ENCODE peak calls at places on chromosomes 4 and X, in five cellular contexts. B is stomach, K is fibroblast of lung, X is body of pancreas, F is ascending aorta. P is an unnamed sample. For H3K9me3, the result is how much of the 10 kb centered on the place peaks cover.

GRCh38 chr4:68272860-68273259 is 27.4 kb upstream of the TMPRSS11B start:
- DNase-seq in F (no peak), B (no peak), K (no peak), X (no peak), P (no peak)

GRCh38 chr4:79987401-79987800 is 85.6 kb downstream of the ANTXR2 start:
- DNase-seq in B (no peak), F (no peak), K (no peak), X (no peak), P (no peak)

GRCh38 chrX:12441376-12442128 is 303.3 kb downstream of the FRMPD4 start:
- DNase-seq in F (no peak), B (no peak), X (no peak), K (peak), P (no peak)

GRCh38 chrX:16196829-16197228 is 29.5 kb downstream of the MAGEB17 start:
- DNase-seq in X (no peak), F (no peak), B (no peak), K (no peak), P (no peak)

GRCh38 chrX:140709421-140709846 is at the start of gene LINC00632:
- DNase-seq in K (peak), B (no peak), F (no peak), X (no peak), P (no peak)

GRCh38 chr4:80740375-80740774 is 290.1 kb upstream of the BMP3 start:
- DNase-seq in X (no peak), K (no peak), B (no peak), F (no peak), P (no peak)

GRCh38 chr4:53956454-53956853 is 108.0 kb downstream of the CHIC2 start:
- DNase-seq in K (no peak), F (no peak), X (no peak), B (no peak), P (no peak)

GRCh38 chr4:79598214-79598613 is 190.2 kb upstream of the GK2 start:
- DNase-seq in B (no peak), X (no peak), K (no peak), F (no peak), P (no peak)

GRCh38 chr4:65805936-65806335 is 135.6 kb upstream of the EPHA5 start:
- DNase-seq in F (no peak), K (no peak), B (no peak), X (no peak), P (no peak)

GRCh38 chr4:108731001-108731400 is 31.9 kb downstream of the ETNPPL start:
- DNase-seq in K (no peak), F (no peak), X (no peak), B (no peak), P (no peak)

GRCh38 chrX:153937056-153937455 is 2.2 kb upstream of the NAA10 start:
- DNase-seq in B (no peak), F (no peak), K (no peak), X (no peak), P (no peak)

GRCh38 chr4:156968479-156968984 is 3.1 kb downstream of the PDGFC start:
- DNase-seq in B (peak), X (peak), K (peak), F (peak), P (peak)

GRCh38 chr4:121765368-121765705 is 373 bp upstream of the SMIM43 start:
- DNase-seq in K (no peak), B (no peak), X (no peak), F (no peak), P (no peak)

GRCh38 chr4:27894951-27895350 is 1034.3 kb downstream of the STIM2 start:
- DNase-seq in K (no peak), B (no peak), X (no peak), F (no peak), P (no peak)

GRCh38 chrX:44400588-44400987 is 57.1 kb upstream of the EFHC2 start:
- DNase-seq in X (no peak), B (no peak), K (peak), F (no peak), P (no peak)

GRCh38 chr4:102625232-102625930 is 124.2 kb downstream of the NFKB1 start:
- DNase-seq in X (no peak), F (no peak), K (peak), B (peak), P (peak)

GRCh38 chr4:108834787-108835384 is 72.0 kb upstream of the ETNPPL start:
- DNase-seq in K (peak), B (no peak), X (no peak), F (no peak), P (no peak)

GRCh38 chr4:15427126-15427525 is 707 bp upstream of the C1QTNF7 start:
- DNase-seq in X (no peak), F (no peak), B (no peak), K (peak), P (no peak)

GRCh38 chrX:46325312-46325877 is 219.8 kb downstream of the ZNF674 start:
- DNase-seq in B (no peak), K (peak), X (peak), F (no peak), P (no peak)

GRCh38 chr4:1967512-1968149 is 41.1 kb downstream of the NELFA start:
- DNase-seq in K (no peak), F (no peak), B (no peak), X (no peak), P (no peak)

GRCh38 chrX:7145454-7145853 is 2.1 kb upstream of the STS start:
- DNase-seq in X (no peak), B (no peak), F (no peak), K (no peak), P (no peak)

GRCh38 chr4:79748835-79749234 is 324.2 kb downstream of the ANTXR2 start:
- DNase-seq in X (no peak), B (no peak), K (no peak), F (no peak), P (no peak)

GRCh38 chr4:15255537-15255936 is 172.3 kb upstream of the C1QTNF7 start:
- DNase-seq in B (no peak), K (no peak), X (no peak), F (no peak), P (no peak)

GRCh38 chr4:14559641-14560040 is 442.6 kb upstream of the CPEB2 start:
- DNase-seq in K (no peak), F (no peak), B (no peak), X (no peak), P (no peak)

GRCh38 chr4:175412744-175413143 is 399.3 kb downstream of the GPM6A start:
- DNase-seq in X (no peak), B (no peak), F (no peak), K (peak), P (no peak)

GRCh38 chr4:5851637-5852036 is 41.2 kb downstream of the CRMP1 start:
- DNase-seq in F (no peak), K (no peak), B (no peak), X (no peak), P (no peak)

GRCh38 chrX:153381684-153382532 is 19.2 kb downstream of the PNMA6E start:
- DNase-seq in F (no peak), B (no peak), K (peak), X (peak), P (peak)

GRCh38 chr4:2850966-2851782 is 7.5 kb downstream of the ADD1 start:
- DNase-seq in F (no peak), X (no peak), K (peak), B (no peak), P (no peak)

GRCh38 chrX:114075073-114075673 is 508.7 kb upstream of the HTR2C start:
- DNase-seq in F (no peak), X (no peak), K (no peak), B (no peak), P (no peak)

GRCh38 chr4:69568787-69569186 is 70.7 kb downstream of the UGT2A2 start:
- DNase-seq in K (no peak), B (no peak), X (no peak), F (no peak), P (no peak)

GRCh38 chrX:129461801-129462456 is 61.4 kb downstream of the SMARCA1 start:
- DNase-seq in K (no peak), F (no peak), X (no peak), B (no peak), P (no peak)

GRCh38 chr4:110195561-110196205 is 2.7 kb downstream of the ELOVL6 start:
- DNase-seq in B (no peak), F (no peak), X (no peak), K (peak), P (no peak)

GRCh38 chrX:32408389-32408788 is 803.0 kb downstream of the DMD start:
- DNase-seq in F (no peak), X (no peak), K (peak), B (no peak), P (peak)
- TF ChIP-seq CTCF in F (no peak), X (no peak), K (peak), B (no peak), P (peak)

DNA sequence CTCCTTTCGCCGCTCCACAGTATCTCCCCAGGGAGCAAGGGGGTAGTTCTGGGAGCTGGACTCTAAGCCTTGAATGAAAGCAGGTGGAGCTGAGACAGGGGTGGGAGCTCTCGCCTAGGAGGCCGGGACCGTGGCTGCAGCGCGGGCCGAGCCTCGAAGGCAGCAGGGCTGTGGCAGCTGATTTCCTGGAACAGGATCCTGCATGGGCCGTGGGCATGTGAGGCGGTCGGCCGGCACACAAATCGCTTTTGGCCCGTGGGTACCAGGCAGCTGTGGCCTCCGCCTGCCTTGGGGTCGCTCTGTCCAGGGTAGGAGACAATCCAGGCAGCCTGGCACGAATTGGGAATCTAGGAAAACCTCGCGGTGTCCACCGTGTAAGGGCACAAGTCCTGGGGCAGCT is 981 bp downstream of the FGF16 start:
- DNase-seq in X (no peak), B (no peak), K (no peak), F (no peak), P (no peak)
- H3K4me3 ChIP-seq in X (no peak), B (no peak), K (no peak), F (peak), P (no peak)

GRCh38 chr4:129063640-129064039 is 29.7 kb downstream of the SCLT1 start:
- DNase-seq in K (no peak), F (no peak), X (no peak), B (no peak), P (no peak)
- H3K9me3 ChIP-seq in K (under half), F (under half), X (under half), B (half or more), P (under half)

DNA sequence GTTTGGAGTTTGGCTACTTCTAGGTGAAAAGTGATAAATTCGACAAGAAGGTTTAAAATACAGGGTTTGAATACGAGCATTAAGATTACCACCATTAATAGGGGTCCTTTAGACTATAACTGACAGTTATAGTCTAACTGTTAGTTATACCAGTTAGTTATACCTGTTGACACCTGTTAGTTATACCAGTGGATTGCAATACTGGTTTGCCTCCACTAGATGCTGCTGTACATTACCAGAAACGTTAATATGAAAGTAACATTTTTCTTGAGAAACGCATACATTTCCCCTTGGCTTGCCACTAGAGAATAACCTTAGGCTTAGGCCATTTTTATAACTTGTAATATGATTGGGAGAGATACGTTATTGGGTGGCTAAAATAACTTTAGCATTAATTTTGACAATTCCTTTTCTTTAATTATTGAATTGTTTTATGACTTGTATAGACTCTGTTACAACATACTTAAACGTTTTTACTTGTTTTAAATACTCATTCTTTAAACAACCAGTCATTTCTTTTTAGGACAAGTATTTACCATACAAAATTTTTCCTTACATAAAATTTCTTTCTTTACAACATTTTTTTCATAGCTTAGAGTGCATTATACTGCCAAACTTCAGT is 911.2 kb downstream of the FSTL5 start:
- DNase-seq in B (no peak), K (peak), X (peak), F (no peak), P (peak)
- TF ChIP-seq CTCF in B (no peak), K (peak), X (peak), F (no peak), P (peak)

GRCh38 chr4:55381502-55381901 is 14.3 kb upstream of the TMEM165 start:
- DNase-seq in X (no peak), B (no peak), F (no peak), K (no peak), P (no peak)
- H3K4me3 ChIP-seq in X (no peak), B (no peak), F (no peak), K (no peak), P (no peak)

GRCh38 chrX:155188786-155189185 is 27.5 kb upstream of the VBP1 start:
- DNase-seq in X (no peak), B (no peak), K (no peak), F (no peak), P (no peak)
- H3K9me3 ChIP-seq in X (under half), B (under half), K (under half), F (under half), P (under half)

GRCh38 chrX:102714994-102715393 is 2.7 kb downstream of the GPRASP2 start:
- DNase-seq in X (no peak), K (no peak), B (no peak), F (no peak), P (no peak)
- TF ChIP-seq CTCF in X (no peak), K (no peak), B (no peak), F (no peak), P (no peak)

GRCh38 chr4:6955261-6955911 is 45.8 kb downstream of the TBC1D14 start:
- DNase-seq in X (peak), K (no peak), F (no peak), B (peak), P (peak)

GRCh38 chr4:6956434-6957147 is 47.0 kb downstream of the TBC1D14 start:
- DNase-seq in F (no peak), X (no peak), B (peak), K (no peak), P (no peak)

GRCh38 chr4:6956087-6956433 is 46.4 kb downstream of the TBC1D14 start:
- DNase-seq in X (no peak), B (peak), F (no peak), K (no peak), P (no peak)

GRCh38 chr4:6951880-6952381 is 42.3 kb downstream of the TBC1D14 start:
- DNase-seq in F (no peak), B (no peak), X (no peak), K (no peak), P (no peak)

DNA sequence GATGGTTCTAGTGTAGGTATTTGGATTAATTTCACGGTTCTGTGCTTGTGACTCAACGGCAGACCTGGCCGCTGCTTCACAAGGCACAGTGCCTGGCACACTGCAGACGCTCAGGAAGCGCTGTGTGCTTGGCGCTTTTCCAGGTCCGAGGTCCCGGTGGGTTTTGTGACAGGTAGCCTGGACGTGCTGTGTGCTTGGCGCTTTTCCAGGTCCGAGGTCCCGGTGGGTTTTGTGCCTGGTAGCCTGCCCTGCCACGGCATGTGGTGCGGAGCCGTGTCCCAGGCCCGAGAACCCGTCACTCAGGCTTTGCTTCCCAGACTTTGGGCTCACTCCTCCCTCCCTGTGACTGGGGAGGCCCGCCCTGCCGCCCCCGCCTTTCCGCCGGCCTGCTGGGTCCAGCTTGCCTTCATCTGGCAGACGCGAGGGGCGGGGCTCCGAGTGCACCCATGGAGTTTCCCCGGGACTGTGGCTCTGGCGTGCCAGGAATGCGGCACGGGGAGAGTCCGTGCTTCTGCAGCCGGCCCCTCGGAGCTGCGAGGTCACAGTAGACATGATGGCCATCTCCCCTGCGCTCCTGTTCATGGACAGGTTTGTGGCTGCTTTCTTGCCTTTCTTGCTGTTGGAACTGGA is 44.2 kb downstream of the TBC1D14 start:
- DNase-seq in K (peak), F (no peak), B (peak), X (peak), P (no peak)
- H3K4me3 ChIP-seq in K (no peak), F (peak), B (peak), X (no peak), P (no peak)

GRCh38 chrX:26783512-26784225 is 567.7 kb downstream of the MAGEB5 start:
- DNase-seq in B (peak), F (no peak), K (peak), X (peak), P (peak)

GRCh38 chrX:26778320-26778888 is 562.4 kb downstream of the MAGEB5 start:
- DNase-seq in K (no peak), X (no peak), F (no peak), B (no peak), P (no peak)
- H3K9me3 ChIP-seq in K (under half), X (under half), F (under half), B (under half), P (under half)

GRCh38 chr4:136691607-136692006 is 840.7 kb downstream of the PCDH18 start:
- DNase-seq in K (no peak), F (no peak), X (no peak), B (no peak), P (no peak)

GRCh38 chr4:136690363-136690762 is 841.9 kb downstream of the PCDH18 start:
- DNase-seq in X (no peak), B (no peak), K (no peak), F (no peak), P (no peak)

GRCh38 chr4:136687596-136687995 is 844.7 kb downstream of the PCDH18 start:
- DNase-seq in F (no peak), B (no peak), K (no peak), X (no peak), P (no peak)

GRCh38 chr4:136687118-136687517 is 845.2 kb downstream of the PCDH18 start:
- DNase-seq in K (no peak), X (no peak), F (no peak), B (no peak), P (peak)
- TF ChIP-seq CTCF in K (peak), X (no peak), F (no peak), B (no peak), P (peak)